ENCODE peak calls at places on chromosomes 12 and 14, in four cellular contexts. One of them, this sample, is unnamed. For H3K36me3, the result is how much of the 10 kb centered on the place peaks cover.

GRCh38 chr12:119959435-119959834 is 29.6 kb upstream of the BICDL1 start:
- DNase-seq in left ventricle myocardium inferior: no peak
- DNase-seq in neuronal stem cell: no peak
- DNase-seq in IMR-90: no peak
- DNase-seq in this sample: no peak

GRCh38 chr14:101709962-101710891 is 51.3 kb upstream of the PPP2R5C start:
- DNase-seq in left ventricle myocardium inferior: no peak
- DNase-seq in IMR-90: no peak
- DNase-seq in neuronal stem cell: no peak
- DNase-seq in this sample: no peak

GRCh38 chr12:6444031-6444430 is 724 bp upstream of the CD27 start:
- DNase-seq in neuronal stem cell: no peak
- DNase-seq in IMR-90: no peak
- DNase-seq in left ventricle myocardium inferior: no peak
- DNase-seq in this sample: no peak

GRCh38 chr12:96442906-96443305 is 42.7 kb upstream of the CDK17 start:
- DNase-seq in IMR-90: no peak
- DNase-seq in neuronal stem cell: no peak
- DNase-seq in left ventricle myocardium inferior: no peak
- DNase-seq in this sample: no peak

GRCh38 chr12:132908145-132909029 is 21.0 kb upstream of the CHFR start:
- DNase-seq in neuronal stem cell: peak
- DNase-seq in left ventricle myocardium inferior: peak
- DNase-seq in IMR-90: peak
- DNase-seq in this sample: peak

GRCh38 chr14:20413785-20414117 is 450 bp upstream of the TEP1 start:
- DNase-seq in neuronal stem cell: no peak
- DNase-seq in left ventricle myocardium inferior: no peak
- DNase-seq in IMR-90: no peak
- DNase-seq in this sample: no peak

GRCh38 chr12:112012775-112013600 is at the start of the genes ERP29 and TMEM116:
- DNase-seq in IMR-90: peak
- DNase-seq in neuronal stem cell: peak
- DNase-seq in left ventricle myocardium inferior: peak
- DNase-seq in this sample: peak

GRCh38 chr14:77649326-77649725 is 32.9 kb upstream of the SPTLC2 start:
- DNase-seq in IMR-90: peak
- DNase-seq in neuronal stem cell: no peak
- DNase-seq in left ventricle myocardium inferior: no peak
- DNase-seq in this sample: no peak

GRCh38 chr12:50720085-50720484 is 43.8 kb upstream of the ATF1 start:
- DNase-seq in neuronal stem cell: no peak
- DNase-seq in left ventricle myocardium inferior: no peak
- DNase-seq in IMR-90: peak
- DNase-seq in this sample: no peak

GRCh38 chr12:30965613-30965985 is 39.1 kb downstream of the TSPAN11 start:
- DNase-seq in neuronal stem cell: no peak
- DNase-seq in IMR-90: no peak
- DNase-seq in left ventricle myocardium inferior: no peak
- DNase-seq in this sample: no peak

GRCh38 chr14:76923422-76924362 is 97.5 kb downstream of the LRRC74A start:
- DNase-seq in left ventricle myocardium inferior: no peak
- DNase-seq in neuronal stem cell: no peak
- DNase-seq in IMR-90: no peak
- DNase-seq in this sample: no peak

GRCh38 chr12:114000861-114001260 is 34.7 kb upstream of the RBM19 start:
- DNase-seq in IMR-90: no peak
- DNase-seq in left ventricle myocardium inferior: no peak
- DNase-seq in neuronal stem cell: no peak
- DNase-seq in this sample: no peak

GRCh38 chr12:95763809-95764253 is 26.7 kb downstream of the NTN4 start:
- DNase-seq in IMR-90: peak
- DNase-seq in left ventricle myocardium inferior: no peak
- DNase-seq in neuronal stem cell: no peak
- DNase-seq in this sample: peak

GRCh38 chr12:2912216-2912575 is 21.5 kb downstream of the TULP3 start:
- DNase-seq in neuronal stem cell: no peak
- DNase-seq in left ventricle myocardium inferior: no peak
- DNase-seq in IMR-90: no peak
- DNase-seq in this sample: no peak

GRCh38 chr12:120536064-120536791 is 2.1 kb downstream of the RNF10 start:
- DNase-seq in IMR-90: no peak
- DNase-seq in neuronal stem cell: no peak
- DNase-seq in left ventricle myocardium inferior: no peak
- DNase-seq in this sample: no peak

GRCh38 chr12:63084501-63084900 is 66.5 kb downstream of the AVPR1A start:
- DNase-seq in IMR-90: no peak
- DNase-seq in left ventricle myocardium inferior: no peak
- DNase-seq in neuronal stem cell: no peak
- DNase-seq in this sample: no peak

GRCh38 chr14:55731881-55732498 is 152.0 kb downstream of the KTN1 start:
- DNase-seq in IMR-90: peak
- DNase-seq in left ventricle myocardium inferior: no peak
- DNase-seq in neuronal stem cell: peak
- DNase-seq in this sample: no peak

GRCh38 chr12:9948606-9949286 is 16.6 kb upstream of the CLEC2A start:
- DNase-seq in IMR-90: no peak
- DNase-seq in left ventricle myocardium inferior: no peak
- DNase-seq in neuronal stem cell: no peak
- DNase-seq in this sample: no peak

GRCh38 chr12:52156757-52157565 is 34.9 kb downstream of the KRT80 start:
- DNase-seq in neuronal stem cell: peak
- DNase-seq in left ventricle myocardium inferior: peak
- DNase-seq in IMR-90: peak
- DNase-seq in this sample: peak

GRCh38 chr14:36647827-36648753 is 13.6 kb upstream of the PAX9 start:
- DNase-seq in neuronal stem cell: no peak
- DNase-seq in left ventricle myocardium inferior: no peak
- DNase-seq in IMR-90: peak
- DNase-seq in this sample: peak

GRCh38 chr14:81137316-81137715 is 83.4 kb downstream of the GTF2A1 start:
- DNase-seq in neuronal stem cell: no peak
- DNase-seq in IMR-90: peak
- DNase-seq in left ventricle myocardium inferior: no peak
- DNase-seq in this sample: peak

GRCh38 chr12:100450726-100451125 is 22.9 kb upstream of the NR1H4 start:
- DNase-seq in IMR-90: no peak
- DNase-seq in neuronal stem cell: no peak
- DNase-seq in left ventricle myocardium inferior: no peak
- DNase-seq in this sample: no peak

GRCh38 chr14:60250318-60251035 is 1.5 kb downstream of the PPM1A start:
- DNase-seq in left ventricle myocardium inferior: no peak
- DNase-seq in neuronal stem cell: peak
- DNase-seq in IMR-90: peak
- DNase-seq in this sample: peak

GRCh38 chr14:71606575-71606974 is 325.7 kb upstream of the RGS6 start:
- DNase-seq in neuronal stem cell: no peak
- DNase-seq in IMR-90: no peak
- DNase-seq in left ventricle myocardium inferior: no peak
- DNase-seq in this sample: no peak

GRCh38 chr14:53399057-53399456 is 245.9 kb upstream of the DDHD1 start:
- DNase-seq in IMR-90: peak
- DNase-seq in neuronal stem cell: peak
- DNase-seq in left ventricle myocardium inferior: no peak
- DNase-seq in this sample: no peak

GRCh38 chr14:83913466-83913865 is 1616.5 kb upstream of the FLRT2 start:
- DNase-seq in left ventricle myocardium inferior: no peak
- DNase-seq in neuronal stem cell: no peak
- DNase-seq in IMR-90: peak
- DNase-seq in this sample: no peak

GRCh38 chr14:75205586-75205985 is 29.2 kb upstream of the TMED10 start:
- DNase-seq in left ventricle myocardium inferior: no peak
- DNase-seq in neuronal stem cell: no peak
- DNase-seq in IMR-90: peak
- DNase-seq in this sample: peak

GRCh38 chr12:65490193-65490592 is 211.7 kb downstream of the MSRB3 start:
- DNase-seq in IMR-90: no peak
- DNase-seq in left ventricle myocardium inferior: no peak
- DNase-seq in neuronal stem cell: no peak
- DNase-seq in this sample: no peak

GRCh38 chr12:90936230-90937005 is 18.6 kb downstream of the CCER1 start:
- DNase-seq in left ventricle myocardium inferior: no peak
- DNase-seq in neuronal stem cell: no peak
- DNase-seq in IMR-90: no peak
- DNase-seq in this sample: no peak

GRCh38 chr14:22920697-22921096 is 1.7 kb upstream of the RBM23 start:
- DNase-seq in neuronal stem cell: no peak
- DNase-seq in IMR-90: no peak
- DNase-seq in left ventricle myocardium inferior: peak
- DNase-seq in this sample: no peak
- H3K36me3 ChIP-seq in neuronal stem cell: half or more
- H3K36me3 ChIP-seq in IMR-90: under half
- H3K36me3 ChIP-seq in left ventricle myocardium inferior: half or more
- H3K36me3 ChIP-seq in this sample: under half

GRCh38 chr14:22572562-22573058 is 16.4 kb downstream of the DAD1 start:
- DNase-seq in left ventricle myocardium inferior: no peak
- DNase-seq in neuronal stem cell: no peak
- DNase-seq in IMR-90: peak
- DNase-seq in this sample: no peak

GRCh38 chr14:22570132-22570949 is 18.7 kb downstream of the DAD1 start:
- DNase-seq in neuronal stem cell: peak
- DNase-seq in IMR-90: peak
- DNase-seq in left ventricle myocardium inferior: no peak
- DNase-seq in this sample: peak

GRCh38 chr14:22567437-22567836 is 21.6 kb downstream of the DAD1 start:
- DNase-seq in left ventricle myocardium inferior: no peak
- DNase-seq in neuronal stem cell: no peak
- DNase-seq in IMR-90: no peak
- DNase-seq in this sample: no peak

GRCh38 chr14:22569106-22569748 is 19.8 kb downstream of the DAD1 start:
- DNase-seq in IMR-90: peak
- DNase-seq in left ventricle myocardium inferior: no peak
- DNase-seq in neuronal stem cell: no peak
- DNase-seq in this sample: no peak

DNA sequence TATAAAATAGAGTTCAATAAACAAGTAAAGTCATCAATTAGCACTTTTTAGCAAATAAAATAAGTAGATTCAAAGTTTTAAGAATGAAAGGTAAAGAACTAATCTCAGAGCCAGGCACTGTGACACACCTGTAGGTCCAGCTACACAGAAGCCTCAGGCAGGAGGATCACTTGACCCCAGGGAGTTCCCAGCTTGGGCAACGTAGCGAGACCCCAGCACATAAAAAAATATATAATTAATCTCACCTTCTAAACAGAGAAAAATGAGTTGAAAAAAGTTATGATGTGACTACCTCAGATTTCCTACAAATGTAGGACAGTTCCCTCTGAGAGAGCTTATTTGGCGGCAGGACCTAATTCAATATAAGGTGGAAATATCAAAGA is 19.3 kb downstream of the DAD1 start:
- DNase-seq in left ventricle myocardium inferior: no peak
- DNase-seq in IMR-90: no peak
- DNase-seq in neuronal stem cell: no peak
- DNase-seq in this sample: no peak
- H3K36me3 ChIP-seq in left ventricle myocardium inferior: half or more
- H3K36me3 ChIP-seq in IMR-90: under half
- H3K36me3 ChIP-seq in neuronal stem cell: half or more
- H3K36me3 ChIP-seq in this sample: under half

GRCh38 chr12:109915171-109916040 is 15.3 kb downstream of the TCHP start:
- DNase-seq in neuronal stem cell: no peak
- DNase-seq in IMR-90: no peak
- DNase-seq in left ventricle myocardium inferior: no peak
- DNase-seq in this sample: no peak

GRCh38 chr12:109919466-109919865 is 19.4 kb downstream of the TCHP start:
- DNase-seq in IMR-90: no peak
- DNase-seq in neuronal stem cell: no peak
- DNase-seq in left ventricle myocardium inferior: no peak
- DNase-seq in this sample: no peak

GRCh38 chr12:109912790-109913189 is 12.7 kb downstream of the TCHP start:
- DNase-seq in left ventricle myocardium inferior: no peak
- DNase-seq in neuronal stem cell: no peak
- DNase-seq in IMR-90: no peak
- DNase-seq in this sample: no peak

GRCh38 chr12:109914461-109914860 is 14.4 kb downstream of the TCHP start:
- DNase-seq in left ventricle myocardium inferior: no peak
- DNase-seq in neuronal stem cell: no peak
- DNase-seq in IMR-90: no peak
- DNase-seq in this sample: no peak

DNA sequence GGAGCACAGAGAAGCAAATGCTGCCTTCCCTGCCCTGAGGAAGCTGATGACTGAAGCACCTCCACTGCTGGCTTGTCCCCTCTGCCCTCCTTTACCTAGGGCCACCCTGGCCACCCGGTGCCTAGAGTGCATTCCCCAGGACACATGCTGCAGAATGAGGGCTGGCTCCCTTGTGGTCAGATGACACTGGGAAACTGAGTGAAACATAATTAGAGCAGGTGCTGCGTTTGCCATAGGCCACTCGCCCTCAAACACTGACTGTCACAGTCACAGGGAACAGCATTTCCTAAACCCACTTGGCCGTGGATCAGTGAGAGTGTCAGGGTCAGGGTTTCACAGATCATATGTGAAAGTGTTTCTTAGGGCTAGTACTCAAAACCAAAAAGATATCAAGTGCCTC is 16.0 kb downstream of the TCHP start:
- DNase-seq in left ventricle myocardium inferior: no peak
- DNase-seq in neuronal stem cell: no peak
- DNase-seq in IMR-90: no peak
- DNase-seq in this sample: no peak
- H3K36me3 ChIP-seq in left ventricle myocardium inferior: half or more
- H3K36me3 ChIP-seq in neuronal stem cell: half or more
- H3K36me3 ChIP-seq in IMR-90: half or more
- H3K36me3 ChIP-seq in this sample: under half

GRCh38 chr12:109952873-109953272 is 43.3 kb downstream of the GIT2 start:
- DNase-seq in left ventricle myocardium inferior: peak
- DNase-seq in neuronal stem cell: no peak
- DNase-seq in IMR-90: no peak
- DNase-seq in this sample: no peak
- H3K36me3 ChIP-seq in left ventricle myocardium inferior: half or more
- H3K36me3 ChIP-seq in neuronal stem cell: half or more
- H3K36me3 ChIP-seq in IMR-90: under half
- H3K36me3 ChIP-seq in this sample: half or more

DNA sequence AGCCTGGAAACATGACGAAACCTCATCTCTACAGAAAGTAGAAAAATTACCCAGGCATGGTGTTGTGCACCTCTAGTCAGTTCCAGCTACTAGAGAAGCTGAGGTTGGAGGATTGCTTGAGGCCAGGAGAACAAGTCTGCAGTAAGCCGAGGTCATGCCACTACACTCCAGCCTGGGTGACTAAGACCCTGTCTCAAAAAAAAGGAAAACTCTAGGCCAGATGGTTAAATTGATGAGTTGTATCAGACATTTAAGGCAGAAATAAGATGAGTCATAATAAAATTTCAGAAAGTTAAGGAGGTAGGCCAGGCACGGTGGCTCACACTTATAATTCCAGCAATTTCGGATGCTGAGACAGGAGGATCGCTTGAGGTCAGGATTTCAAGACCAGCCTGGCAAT is 10.7 kb downstream of the EIF2S1 start:
- DNase-seq in left ventricle myocardium inferior: no peak
- DNase-seq in IMR-90: peak
- DNase-seq in neuronal stem cell: no peak
- DNase-seq in this sample: peak
- H3K36me3 ChIP-seq in left ventricle myocardium inferior: half or more
- H3K36me3 ChIP-seq in IMR-90: under half
- H3K36me3 ChIP-seq in neuronal stem cell: half or more
- H3K36me3 ChIP-seq in this sample: half or more

This sample was measured in MG63.